ENCODE peak calls at places on chromosomes 7 and 10, in four cellular contexts. C is GM06990; Q is CD8-positive, alpha-beta T cell; N is endothelial cell. Z is an unnamed sample.

GRCh38 chr7:130114776-130115175 is 44.4 kb downstream of the KLHDC10 start:
- DNase-seq in C (no peak), Q (no peak), N (no peak), Z (no peak)

GRCh38 chr10:52245547-52245946 is 68.5 kb upstream of the DKK1 start:
- DNase-seq in C (no peak), Q (no peak), N (no peak), Z (no peak)

GRCh38 chr7:50293509-50294179 is 10.9 kb upstream of the IKZF1 start:
- DNase-seq in C (peak), Q (no peak), N (no peak), Z (no peak)

GRCh38 chr7:92813390-92814024 is 22.9 kb downstream of the CDK6 start:
- DNase-seq in C (peak), Q (no peak), N (no peak), Z (no peak)

GRCh38 chr10:86122646-86123045 is 243.9 kb downstream of the GRID1 start:
- DNase-seq in C (no peak), Q (no peak), N (no peak), Z (no peak)

GRCh38 chr10:75469018-75469616 is 37.7 kb downstream of the LRMDA start:
- DNase-seq in C (no peak), Q (no peak), N (no peak), Z (no peak)

GRCh38 chr7:56033671-56034432 is 17.4 kb downstream of the PSPH start:
- DNase-seq in C (peak), Q (peak), N (peak), Z (peak)

GRCh38 chr7:155584763-155585531 is 38.6 kb upstream of the CNPY1 start:
- DNase-seq in C (no peak), Q (no peak), N (no peak), Z (no peak)

GRCh38 chr7:52825611-52826010 is 209.8 kb upstream of the POM121L12 start:
- DNase-seq in C (no peak), Q (no peak), N (no peak), Z (no peak)

GRCh38 chr10:57035310-57035709 is 674.3 kb upstream of the ZWINT start:
- DNase-seq in C (no peak), Q (no peak), N (no peak), Z (no peak)

DNA sequence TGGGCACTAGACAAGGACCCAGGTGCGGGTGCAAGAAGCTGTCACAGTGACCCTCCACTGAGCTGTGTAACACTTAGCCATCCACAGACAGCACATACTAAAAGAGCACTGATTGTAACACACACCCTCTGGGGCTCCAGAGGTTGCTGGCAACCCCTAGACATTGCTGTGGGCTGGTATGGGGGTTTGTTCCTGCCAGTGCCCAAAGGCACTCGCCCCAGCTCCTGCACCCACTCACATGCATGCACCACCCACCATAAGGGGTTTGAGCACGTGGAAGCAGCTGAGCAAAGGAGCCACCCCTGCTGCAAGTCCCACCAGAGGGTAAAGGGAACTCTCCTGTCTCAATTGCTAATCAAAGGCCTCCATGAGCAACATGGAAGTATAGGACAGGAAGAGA is 103.2 kb downstream of the GFRA1 start:
- DNase-seq in C (no peak), Q (no peak), N (no peak), Z (no peak)
- TF ChIP-seq CTCF in C (no peak), Q (no peak), N (no peak), Z (no peak)

DNA sequence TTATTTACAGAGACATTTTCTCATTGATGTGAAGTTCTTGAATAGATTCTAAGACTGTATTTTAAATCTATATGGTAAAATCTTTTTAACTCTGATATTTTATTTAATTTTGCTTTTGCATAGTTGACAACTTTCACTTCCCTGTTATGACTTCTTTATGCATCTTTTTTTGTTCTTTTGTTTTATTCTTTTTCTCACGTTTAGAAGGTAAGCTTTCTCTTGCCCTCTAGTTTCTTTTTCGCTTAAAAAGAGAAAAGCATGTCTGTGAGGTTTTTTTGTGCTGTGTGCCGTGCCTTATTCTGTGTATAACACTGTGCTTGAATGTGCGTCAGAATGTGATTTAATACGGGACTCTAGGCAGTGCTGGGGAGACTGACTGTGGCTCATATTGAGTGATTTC is 74.7 kb downstream of the AP3M1 start:
- DNase-seq in C (no peak), Q (no peak), N (no peak), Z (no peak)
- TF ChIP-seq CTCF in C (no peak), Q (no peak), N (no peak), Z (no peak)

GRCh38 chr7:20267482-20267881 is 50.3 kb upstream of the MACC1 start:
- DNase-seq in C (no peak), Q (no peak), N (no peak), Z (peak)
- TF ChIP-seq CTCF in C (no peak), Q (no peak), N (no peak), Z (no peak)

GRCh38 chr10:842795-843194 is 88.7 kb downstream of the LARP4B start:
- DNase-seq in C (no peak), Q (no peak), N (no peak), Z (no peak)
- TF ChIP-seq CTCF in C (no peak), Q (no peak), N (no peak), Z (no peak)

DNA sequence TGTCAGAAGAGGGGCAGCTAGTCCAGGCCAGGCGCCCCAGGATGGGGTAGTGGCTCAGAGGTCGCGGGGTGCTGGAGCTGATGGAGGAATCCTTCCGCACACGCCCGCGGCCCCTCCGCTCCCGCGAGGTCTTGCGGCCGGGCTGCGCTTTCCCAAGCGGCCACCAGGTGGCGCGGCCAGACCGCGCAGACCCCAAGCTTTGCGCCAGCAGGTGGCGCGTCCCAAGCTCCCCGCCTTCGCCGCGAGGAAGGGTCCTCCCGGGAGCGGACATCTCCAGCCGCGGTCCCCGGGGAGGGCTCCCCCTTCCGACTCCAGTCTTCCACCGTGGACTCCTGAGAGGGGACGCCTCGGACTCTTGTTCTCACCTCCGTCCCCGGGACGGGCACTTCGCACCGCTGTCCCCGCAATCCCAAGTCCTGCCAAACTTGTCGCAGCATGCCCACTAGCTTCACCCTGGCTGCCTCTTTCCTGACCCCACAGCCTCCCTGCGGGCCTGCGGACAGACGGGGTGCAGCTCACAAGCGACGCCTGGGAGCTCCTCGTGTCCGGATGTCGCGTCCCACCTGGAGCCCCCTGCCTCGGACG is 19.4 kb downstream of the KCNK18 start:
- DNase-seq in C (peak), Q (peak), N (peak), Z (peak)
- TF ChIP-seq CTCF in C (peak), Q (peak), N (peak), Z (peak)

GRCh38 chr10:71259282-71259681 is 46.9 kb downstream of the UNC5B start:
- DNase-seq in C (no peak), Q (no peak), N (no peak), Z (no peak)

GRCh38 chr10:71258046-71258445 is 45.7 kb downstream of the UNC5B start:
- DNase-seq in C (no peak), Q (no peak), N (no peak), Z (no peak)

GRCh38 chr10:71260622-71261325 is 48.4 kb downstream of the UNC5B start:
- DNase-seq in C (no peak), Q (no peak), N (no peak), Z (no peak)

GRCh38 chr10:71258446-71259145 is 46.2 kb downstream of the UNC5B start:
- DNase-seq in C (no peak), Q (no peak), N (no peak), Z (no peak)

GRCh38 chr10:71259815-71260501 is 47.6 kb downstream of the UNC5B start:
- DNase-seq in C (no peak), Q (no peak), N (no peak), Z (no peak)
- TF ChIP-seq CTCF in C (no peak), Q (no peak), N (no peak), Z (no peak)

GRCh38 chr10:105974803-105975456 is 1189.6 kb downstream of the SORCS1 start:
- DNase-seq in C (no peak), Q (no peak), N (peak), Z (no peak)
- TF ChIP-seq CTCF in C (peak), Q (no peak), N (peak), Z (no peak)

GRCh38 chr10:107423903-107424302 is 259.4 kb upstream of the SORCS1 start:
- DNase-seq in C (no peak), Q (no peak), N (no peak), Z (no peak)

GRCh38 chr10:107425844-107426553 is 261.5 kb upstream of the SORCS1 start:
- DNase-seq in C (no peak), Q (no peak), N (no peak), Z (no peak)

GRCh38 chr10:107427021-107427420 is 262.5 kb upstream of the SORCS1 start:
- DNase-seq in C (no peak), Q (no peak), N (no peak), Z (no peak)

GRCh38 chr10:107430446-107430845 is 265.9 kb upstream of the SORCS1 start:
- DNase-seq in C (no peak), Q (no peak), N (no peak), Z (no peak)

DNA sequence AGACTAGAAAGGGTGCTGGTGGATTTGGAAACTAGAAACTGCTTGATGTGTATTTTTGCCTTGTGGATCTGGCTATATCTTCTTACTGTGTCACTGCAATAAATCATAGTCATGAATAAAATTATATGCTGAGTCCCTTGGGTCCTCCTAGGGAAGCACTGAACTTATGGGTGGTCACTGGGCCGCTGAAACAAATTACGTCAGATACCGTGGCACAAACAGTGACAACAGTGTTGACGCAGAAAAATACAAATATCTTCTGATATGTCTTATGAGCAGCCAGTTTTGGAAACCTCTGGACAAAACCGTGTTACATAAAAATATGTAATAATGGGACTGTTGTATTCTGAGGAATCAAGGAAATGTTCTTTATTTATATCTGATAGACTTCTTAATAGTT is 260.1 kb upstream of the SORCS1 start:
- DNase-seq in C (no peak), Q (no peak), N (no peak), Z (no peak)
- TF ChIP-seq CTCF in C (no peak), Q (no peak), N (no peak), Z (no peak)

DNA sequence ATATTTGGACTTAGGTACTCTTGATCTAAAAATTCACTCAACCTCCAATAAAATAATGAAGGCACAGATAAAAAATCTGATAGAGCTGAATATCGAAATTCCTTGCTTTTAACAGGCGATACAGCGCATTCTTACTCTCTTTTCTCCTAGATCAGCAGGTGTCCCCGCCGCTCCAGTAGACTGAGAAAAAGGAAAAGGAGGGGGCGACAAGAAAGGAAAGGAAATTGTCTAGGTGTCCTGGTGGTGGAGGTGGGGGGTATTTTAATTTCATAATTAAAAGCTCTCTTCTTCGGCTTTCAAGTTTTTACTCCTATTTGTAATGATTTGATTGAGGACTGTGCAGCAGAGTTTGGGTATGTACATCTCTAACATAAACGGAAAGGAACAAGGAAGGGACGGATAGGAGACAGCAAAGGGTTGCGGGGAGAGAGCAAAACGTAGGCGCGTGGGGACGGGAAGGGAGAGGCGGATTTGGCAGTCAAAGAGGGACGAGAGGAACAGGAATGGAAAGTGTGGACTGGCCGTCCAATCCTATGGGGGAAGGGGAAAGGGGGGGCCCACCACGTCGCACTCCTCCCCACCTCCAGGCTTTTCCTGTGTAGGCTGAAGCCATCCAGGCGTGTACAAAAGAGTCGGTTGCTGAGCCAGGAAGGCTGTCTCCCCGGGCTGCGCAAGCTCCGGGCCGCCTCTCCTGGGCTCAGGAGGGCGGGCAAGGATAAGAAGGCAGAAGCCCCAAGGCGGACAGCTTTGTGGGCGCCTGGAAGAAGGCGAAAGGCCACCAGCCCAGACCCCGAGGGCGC is 875 bp upstream of the HECTD2 start:
- DNase-seq in C (no peak), Q (no peak), N (peak), Z (no peak)
- TF ChIP-seq CTCF in C (no peak), Q (no peak), N (no peak), Z (no peak)